ENCODE peak calls at places on chromosomes 12 and 14, in four cellular contexts. N is GM23338, U is K562, M is HepG2. Y is an unnamed sample.

GRCh38 chr14:30657606-30658163 is 35.6 kb downstream of the SCFD1 start:
- DNase-seq in N (peak), U (no peak), M (peak), Y (no peak)

GRCh38 chr14:29462271-29462670 is 465.4 kb downstream of the PRKD1 start:
- DNase-seq in N (no peak), U (no peak), M (no peak), Y (no peak)

GRCh38 chr14:104550849-104551728 is 28.5 kb upstream of the C14orf180 start:
- DNase-seq in N (no peak), U (no peak), M (no peak), Y (no peak)

GRCh38 chr12:89395712-89396111 is 43.4 kb upstream of the DUSP6 start:
- DNase-seq in N (no peak), U (no peak), M (peak), Y (no peak)

GRCh38 chr14:75249251-75249957 is 29.2 kb upstream of the FOS start:
- DNase-seq in N (peak), U (peak), M (no peak), Y (no peak)

GRCh38 chr12:127119600-127120140 is 1147.3 kb upstream of the TMEM132C start:
- DNase-seq in N (no peak), U (no peak), M (no peak), Y (no peak)

GRCh38 chr12:71896171-71896570 is 42.5 kb upstream of the TPH2 start:
- DNase-seq in N (no peak), U (no peak), M (no peak), Y (no peak)

GRCh38 chr14:59543873-59544272 is 32.7 kb downstream of the CCDC175 start:
- DNase-seq in N (no peak), U (no peak), M (no peak), Y (no peak)

GRCh38 chr12:101697930-101698781 is 716 bp downstream of the CHPT1 start:
- DNase-seq in N (peak), U (peak), M (peak), Y (no peak)

GRCh38 chr12:121916719-121917118 is 1.7 kb upstream of the CFAP251 start:
- DNase-seq in N (peak), U (no peak), M (no peak), Y (no peak)

GRCh38 chr12:88310069-88310468 is 168.0 kb downstream of the TMTC3 start:
- DNase-seq in N (no peak), U (no peak), M (no peak), Y (no peak)

GRCh38 chr12:100128509-100128908 is 14.2 kb downstream of the BLTP3B start:
- DNase-seq in N (peak), U (peak), M (peak), Y (no peak)

GRCh38 chr14:26370118-26370517 is 227.7 kb downstream of the NOVA1 start:
- DNase-seq in N (no peak), U (no peak), M (no peak), Y (no peak)

GRCh38 chr14:43858981-43859380 is 648.1 kb downstream of the FSCB start:
- DNase-seq in N (no peak), U (no peak), M (no peak), Y (no peak)

GRCh38 chr12:31765931-31766330 is 37.1 kb upstream of the AMN1 start:
- DNase-seq in N (no peak), U (no peak), M (no peak), Y (no peak)

GRCh38 chr12:1611775-1612174 is 17.3 kb upstream of the WNT5B start:
- DNase-seq in N (no peak), U (no peak), M (no peak), Y (no peak)

GRCh38 chr12:128339121-128339520 is 72.2 kb downstream of the TMEM132C start:
- DNase-seq in N (no peak), U (no peak), M (no peak), Y (no peak)

GRCh38 chr12:30700216-30700900 is 4.7 kb upstream of the IPO8 start:
- DNase-seq in N (no peak), U (no peak), M (no peak), Y (no peak)

GRCh38 chr12:96497800-96498199 is 8.4 kb downstream of the CFAP54 start:
- DNase-seq in N (no peak), U (no peak), M (no peak), Y (no peak)

GRCh38 chr12:52495385-52495784 is 2.3 kb upstream of the KRT6A start:
- DNase-seq in N (peak), U (peak), M (no peak), Y (no peak)

GRCh38 chr12:47079894-47080724 is at the start of gene AMIGO2:
- DNase-seq in N (peak), U (peak), M (no peak), Y (no peak)

GRCh38 chr12:49345048-49345839 is 1.4 kb upstream of the DNAJC22 start:
- DNase-seq in N (peak), U (no peak), M (no peak), Y (no peak)

GRCh38 chr14:60179296-60179924 is 14.2 kb upstream of the DHRS7 start:
- DNase-seq in N (no peak), U (no peak), M (no peak), Y (no peak)

GRCh38 chr12:69459477-69459876 is 10.7 kb upstream of the FRS2 start:
- DNase-seq in N (no peak), U (no peak), M (no peak), Y (no peak)

GRCh38 chr14:49919825-49920224 is 26.9 kb downstream of the ARF6 start:
- DNase-seq in N (no peak), U (no peak), M (no peak), Y (no peak)

GRCh38 chr14:38210587-38211257 is 3.0 kb downstream of the SSTR1 start:
- DNase-seq in N (peak), U (no peak), M (no peak), Y (no peak)

GRCh38 chr14:38208825-38209562 is 1.3 kb downstream of the SSTR1 start:
- DNase-seq in N (peak), U (no peak), M (peak), Y (no peak)

GRCh38 chr14:38210168-38210567 is 2.5 kb downstream of the SSTR1 start:
- DNase-seq in N (peak), U (no peak), M (no peak), Y (no peak)

GRCh38 chr14:38207830-38208815 is at the start of gene SSTR1:
- DNase-seq in N (peak), U (no peak), M (peak), Y (no peak)

DNA sequence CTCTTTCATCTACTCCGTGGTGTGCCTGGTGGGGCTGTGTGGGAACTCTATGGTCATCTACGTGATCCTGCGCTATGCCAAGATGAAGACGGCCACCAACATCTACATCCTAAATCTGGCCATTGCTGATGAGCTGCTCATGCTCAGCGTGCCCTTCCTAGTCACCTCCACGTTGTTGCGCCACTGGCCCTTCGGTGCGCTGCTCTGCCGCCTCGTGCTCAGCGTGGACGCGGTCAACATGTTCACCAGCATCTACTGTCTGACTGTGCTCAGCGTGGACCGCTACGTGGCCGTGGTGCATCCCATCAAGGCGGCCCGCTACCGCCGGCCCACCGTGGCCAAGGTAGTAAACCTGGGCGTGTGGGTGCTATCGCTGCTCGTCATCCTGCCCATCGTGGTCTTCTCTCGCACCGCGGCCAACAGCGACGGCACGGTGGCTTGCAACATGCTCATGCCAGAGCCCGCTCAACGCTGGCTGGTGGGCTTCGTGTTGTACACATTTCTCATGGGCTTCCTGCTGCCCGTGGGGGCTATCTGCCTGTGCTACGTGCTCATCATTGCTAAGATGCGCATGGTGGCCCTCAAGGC is 2.0 kb downstream of the SSTR1 start:
- DNase-seq in N (peak), U (no peak), M (no peak), Y (no peak)
- TF ChIP-seq POLR2AphosphoS5 in N (no peak), U (no peak), M (no peak), Y (no peak)

GRCh38 chr14:94026173-94026885 is at the start of gene OTUB2:
- DNase-seq in N (peak), U (peak), M (peak), Y (peak)
- TF ChIP-seq REST in N (no peak), U (no peak), M (no peak), Y (no peak)

GRCh38 chr12:24948452-24948815 is 467 bp downstream of the BCAT1 start:
- DNase-seq in N (peak), U (peak), M (no peak), Y (no peak)
- TF ChIP-seq POLR2AphosphoS5 in N (no peak), U (no peak), M (no peak), Y (no peak)

DNA sequence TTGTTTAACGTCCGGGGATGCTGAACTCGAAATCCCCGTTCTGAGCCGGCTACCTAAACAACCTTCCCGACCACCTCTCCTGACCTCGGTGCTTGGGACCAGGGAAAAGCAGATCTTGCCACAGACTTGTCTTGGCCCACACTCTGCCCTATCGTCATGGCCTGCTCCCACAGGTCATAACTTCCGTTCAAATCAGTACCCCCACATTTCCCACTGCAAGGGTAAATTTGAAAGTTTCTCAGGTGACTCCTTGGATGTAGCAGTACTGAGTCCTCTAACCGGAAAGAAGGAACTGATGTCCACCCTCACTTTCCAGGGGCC is 612 bp upstream of the RBM23 start:
- DNase-seq in N (no peak), U (no peak), M (no peak), Y (no peak)
- TF ChIP-seq REST in N (no peak), U (no peak), M (no peak), Y (no peak)

GRCh38 chr12:3777206-3777809 is 24.4 kb upstream of the CRACR2A start:
- DNase-seq in N (peak), U (peak), M (peak), Y (peak)
- TF ChIP-seq POLR2AphosphoS5 in N (no peak), U (no peak), M (no peak), Y (no peak)

GRCh38 chr12:57591567-57592325 is 754 bp downstream of the PIP4K2C start:
- DNase-seq in N (peak), U (peak), M (no peak), Y (no peak)

GRCh38 chr12:57592551-57593165 is 1.7 kb downstream of the PIP4K2C start:
- DNase-seq in N (no peak), U (no peak), M (no peak), Y (no peak)

GRCh38 chr12:57593187-57593586 is 2.2 kb downstream of the PIP4K2C start:
- DNase-seq in N (no peak), U (no peak), M (no peak), Y (no peak)

GRCh38 chr12:57590536-57590891 is 478 bp upstream of the PIP4K2C start:
- DNase-seq in N (peak), U (no peak), M (no peak), Y (no peak)

GRCh38 chr12:57590892-57591566 is at the start of gene PIP4K2C:
- DNase-seq in N (peak), U (peak), M (peak), Y (no peak)
- TF ChIP-seq REST in N (peak), U (peak), M (peak), Y (no peak)

DNA sequence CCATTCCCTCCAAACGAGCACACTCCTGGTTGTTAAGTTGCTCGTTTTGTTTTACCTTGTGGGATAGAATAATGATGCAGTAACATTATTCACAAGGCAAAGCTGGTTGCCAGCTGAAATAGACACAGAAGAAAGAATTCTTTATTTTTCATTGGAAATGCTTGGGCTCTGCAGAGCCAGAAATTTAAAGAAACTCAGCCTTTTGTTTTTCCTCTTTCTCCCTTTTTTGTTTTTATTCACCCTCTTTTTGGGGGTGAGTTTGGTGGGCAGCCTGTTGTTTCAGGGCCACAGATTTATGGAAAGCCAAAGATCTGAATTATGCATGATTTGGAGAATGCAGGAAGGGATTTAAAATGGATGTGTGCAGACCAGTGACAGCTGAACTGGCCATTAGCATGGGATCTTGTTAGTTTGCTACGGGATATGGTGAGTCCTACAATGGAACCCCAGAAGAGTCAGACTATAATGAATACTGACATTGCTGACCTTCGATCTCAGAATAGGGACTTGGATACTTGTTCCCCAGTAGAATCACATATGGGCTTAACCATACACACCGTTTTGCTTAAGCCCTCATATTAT is 7.6 kb upstream of the ATXN2 start:
- DNase-seq in N (no peak), U (no peak), M (no peak), Y (no peak)
- TF ChIP-seq POLR2AphosphoS5 in N (no peak), U (no peak), M (no peak), Y (no peak)